ENCODE peak calls at places on chromosomes 4 and X, in six cellular contexts. F is HFF-Myc, J is neural crest cell, T is cardiac muscle cell, A is dorsolateral prefrontal cortex, G is BJ. C is an unnamed sample.

GRCh38 chr4:146637853-146638800 is 566 bp upstream of the POU4F2 start:
- DNase-seq in F (no peak), J (no peak), T (no peak), A (no peak), G (no peak), C (no peak)

GRCh38 chr4:55837903-55838302 is 15.5 kb upstream of the EXOC1 start:
- DNase-seq in F (no peak), J (no peak), T (no peak), A (no peak), G (no peak), C (no peak)

GRCh38 chrX:1242901-1243402 is 25.7 kb upstream of the CSF2RA start:
- DNase-seq in F (no peak), J (no peak), T (no peak), A (no peak), G (peak), C (no peak)

GRCh38 chrX:66504481-66504880 is 134.4 kb downstream of the EDA2R start:
- DNase-seq in F (no peak), J (no peak), T (no peak), A (no peak), G (no peak), C (no peak)

GRCh38 chr4:173680278-173680677 is 150.2 kb upstream of the HAND2 start:
- DNase-seq in F (no peak), J (no peak), T (no peak), A (no peak), G (no peak), C (no peak)

GRCh38 chr4:6470502-6471302 is 1.7 kb downstream of the PPP2R2C start:
- DNase-seq in F (no peak), J (no peak), T (peak), A (peak), G (no peak), C (no peak)

GRCh38 chr4:158313566-158313965 is 103.3 kb downstream of the TMEM144 start:
- DNase-seq in F (no peak), J (no peak), T (no peak), A (no peak), G (no peak), C (no peak)

GRCh38 chr4:173494013-173494970 is 35.7 kb downstream of the HAND2 start:
- DNase-seq in F (peak), J (no peak), T (peak), A (peak), G (no peak), C (peak)

GRCh38 chrX:22378296-22378695 is 105.6 kb downstream of the CBLL2 start:
- DNase-seq in F (no peak), J (no peak), T (no peak), A (no peak), G (no peak), C (no peak)

GRCh38 chr4:3611778-3612177 is 79.6 kb upstream of the LRPAP1 start:
- DNase-seq in F (no peak), J (no peak), T (no peak), A (no peak), G (no peak), C (no peak)

GRCh38 chr4:156762851-156763250 is 208.7 kb downstream of the PDGFC start:
- DNase-seq in F (no peak), J (no peak), T (no peak), A (no peak), G (no peak), C (no peak)

GRCh38 chr4:16045687-16046086 is 38.1 kb downstream of the PROM1 start:
- DNase-seq in F (no peak), J (no peak), T (no peak), A (no peak), G (no peak), C (no peak)

GRCh38 chr4:732480-732879 is 26.8 kb downstream of the PCGF3 start:
- DNase-seq in F (no peak), J (no peak), T (no peak), A (no peak), G (no peak), C (no peak)

GRCh38 chr4:139599594-139600374 is 43.8 kb upstream of the SETD7 start:
- DNase-seq in F (no peak), J (no peak), T (peak), A (no peak), G (no peak), C (no peak)

GRCh38 chr4:55159851-55160250 is 34.5 kb upstream of the KDR start:
- DNase-seq in F (no peak), J (no peak), T (peak), A (no peak), G (no peak), C (no peak)

GRCh38 chrX:155094468-155095061 is 23.3 kb downstream of the BRCC3 start:
- DNase-seq in F (no peak), J (no peak), T (peak), A (no peak), G (no peak), C (no peak)
- TF ChIP-seq CTCF in F (peak), J (peak), T (peak), A (peak), G (peak), C (peak)

GRCh38 chr4:1842339-1842895 is 13.5 kb downstream of the LETM1 start:
- DNase-seq in F (no peak), J (no peak), T (no peak), A (no peak), G (no peak), C (no peak)
- TF ChIP-seq CTCF in F (peak), J (no peak), T (no peak), A (no peak), G (no peak), C (no peak)

DNA sequence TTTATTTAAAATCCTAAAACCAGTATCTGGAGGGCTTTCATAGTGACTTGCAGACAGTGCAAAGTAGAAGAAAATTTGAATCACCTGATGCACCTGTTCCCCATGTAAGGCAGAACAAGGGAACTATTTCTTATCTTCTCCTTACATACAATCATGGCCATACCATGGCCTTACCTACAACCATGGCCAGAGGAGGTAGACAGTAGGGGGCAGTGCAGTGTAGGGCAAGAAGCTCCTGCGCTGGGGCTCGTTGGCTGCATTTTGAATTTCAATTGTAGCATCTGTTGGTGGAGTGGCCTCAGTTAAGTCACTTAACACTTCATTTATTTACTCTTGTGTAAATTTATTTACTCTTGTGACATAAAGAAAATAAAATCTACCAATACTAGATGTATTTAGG is 33.0 kb downstream of the GALNTL6 start:
- DNase-seq in F (peak), J (peak), T (peak), A (no peak), G (no peak), C (peak)
- TF ChIP-seq CTCF in F (peak), J (peak), T (peak), A (peak), G (peak), C (peak)

GRCh38 chrX:7074908-7075204 is 72.7 kb upstream of the STS start:
- DNase-seq in F (no peak), J (no peak), T (no peak), A (no peak), G (no peak), C (no peak)

GRCh38 chrX:7072856-7073255 is 74.7 kb upstream of the STS start:
- DNase-seq in F (no peak), J (no peak), T (no peak), A (no peak), G (no peak), C (no peak)

GRCh38 chrX:7073336-7073735 is 74.2 kb upstream of the STS start:
- DNase-seq in F (no peak), J (no peak), T (no peak), A (no peak), G (no peak), C (no peak)

GRCh38 chrX:7076245-7076661 is 71.3 kb upstream of the STS start:
- DNase-seq in F (no peak), J (no peak), T (no peak), A (no peak), G (no peak), C (no peak)

GRCh38 chrX:7074135-7074907 is 73.2 kb upstream of the STS start:
- DNase-seq in F (no peak), J (no peak), T (peak), A (no peak), G (no peak), C (no peak)
- TF ChIP-seq CTCF in F (no peak), J (peak), T (peak), A (no peak), G (no peak), C (no peak)

GRCh38 chr4:102794999-102795398 is 32.4 kb downstream of the UBE2D3 start:
- DNase-seq in F (no peak), J (no peak), T (no peak), A (no peak), G (no peak), C (no peak)
- TF ChIP-seq CTCF in F (no peak), J (no peak), T (no peak), A (no peak), G (no peak), C (no peak)